ENCODE peak calls at places on chromosomes 16 and 17, in seven cellular contexts. One of them, this sample, is unnamed. For H3K4me1, the result is how much of the 10 kb centered on the place peaks cover.

GRCh38 chr17:19380551-19381284 is 2.4 kb downstream of the MAPK7 start:
- DNase-seq in fibroblast of lung: no peak
- DNase-seq in neuronal stem cell: no peak
- DNase-seq in upper lobe of right lung: peak
- DNase-seq in cardiac muscle cell: no peak
- DNase-seq in OCI-LY7: no peak
- DNase-seq in H9: no peak
- DNase-seq in this sample: no peak

GRCh38 chr16:89200124-89200849 is at the start of gene SLC22A31:
- DNase-seq in fibroblast of lung: no peak
- DNase-seq in neuronal stem cell: no peak
- DNase-seq in upper lobe of right lung: peak
- DNase-seq in cardiac muscle cell: no peak
- DNase-seq in OCI-LY7: no peak
- DNase-seq in H9: peak
- DNase-seq in this sample: peak

GRCh38 chr17:32520737-32521399 is 34.1 kb downstream of the CDK5R1 start:
- DNase-seq in fibroblast of lung: no peak
- DNase-seq in neuronal stem cell: no peak
- DNase-seq in upper lobe of right lung: no peak
- DNase-seq in cardiac muscle cell: no peak
- DNase-seq in OCI-LY7: no peak
- DNase-seq in H9: no peak
- DNase-seq in this sample: no peak

GRCh38 chr17:12982224-12982623 is 35.6 kb downstream of the ELAC2 start:
- DNase-seq in fibroblast of lung: no peak
- DNase-seq in neuronal stem cell: no peak
- DNase-seq in upper lobe of right lung: no peak
- DNase-seq in cardiac muscle cell: no peak
- DNase-seq in OCI-LY7: peak
- DNase-seq in H9: no peak
- DNase-seq in this sample: no peak

GRCh38 chr16:86997058-86997457 is 320.1 kb downstream of the C16orf95 start:
- DNase-seq in fibroblast of lung: no peak
- DNase-seq in neuronal stem cell: no peak
- DNase-seq in upper lobe of right lung: no peak
- DNase-seq in cardiac muscle cell: no peak
- DNase-seq in OCI-LY7: no peak
- DNase-seq in H9: no peak
- DNase-seq in this sample: no peak

GRCh38 chr16:700684-701584 is 4.7 kb downstream of the FBXL16 start:
- DNase-seq in fibroblast of lung: no peak
- DNase-seq in neuronal stem cell: peak
- DNase-seq in upper lobe of right lung: no peak
- DNase-seq in cardiac muscle cell: peak
- DNase-seq in OCI-LY7: no peak
- DNase-seq in H9: peak
- DNase-seq in this sample: no peak

GRCh38 chr16:11423315-11424117 is 78.3 kb downstream of the RMI2 start:
- DNase-seq in fibroblast of lung: no peak
- DNase-seq in neuronal stem cell: no peak
- DNase-seq in upper lobe of right lung: no peak
- DNase-seq in cardiac muscle cell: no peak
- DNase-seq in OCI-LY7: peak
- DNase-seq in H9: no peak
- DNase-seq in this sample: no peak

GRCh38 chr17:81035389-81036127 is 607 bp downstream of the BAIAP2 start:
- DNase-seq in fibroblast of lung: peak
- DNase-seq in neuronal stem cell: no peak
- DNase-seq in upper lobe of right lung: no peak
- DNase-seq in cardiac muscle cell: peak
- DNase-seq in OCI-LY7: no peak
- DNase-seq in H9: no peak
- DNase-seq in this sample: peak

GRCh38 chr17:33039874-33040273 is 48.2 kb downstream of the SPACA3 start:
- DNase-seq in fibroblast of lung: peak
- DNase-seq in neuronal stem cell: no peak
- DNase-seq in upper lobe of right lung: no peak
- DNase-seq in cardiac muscle cell: no peak
- DNase-seq in OCI-LY7: no peak
- DNase-seq in H9: no peak
- DNase-seq in this sample: no peak

GRCh38 chr17:40415390-40415789 is 2.3 kb downstream of the TOP2A start:
- DNase-seq in fibroblast of lung: peak
- DNase-seq in neuronal stem cell: no peak
- DNase-seq in upper lobe of right lung: no peak
- DNase-seq in cardiac muscle cell: peak
- DNase-seq in OCI-LY7: peak
- DNase-seq in H9: no peak
- DNase-seq in this sample: no peak

GRCh38 chr17:68849673-68850260 is 105.4 kb downstream of the ABCA8 start:
- DNase-seq in fibroblast of lung: peak
- DNase-seq in neuronal stem cell: no peak
- DNase-seq in upper lobe of right lung: no peak
- DNase-seq in cardiac muscle cell: no peak
- DNase-seq in OCI-LY7: no peak
- DNase-seq in H9: no peak
- DNase-seq in this sample: no peak

GRCh38 chr16:10950393-10950792 is 6.0 kb downstream of the CLEC16A start:
- DNase-seq in fibroblast of lung: no peak
- DNase-seq in neuronal stem cell: no peak
- DNase-seq in upper lobe of right lung: peak
- DNase-seq in cardiac muscle cell: no peak
- DNase-seq in OCI-LY7: no peak
- DNase-seq in H9: no peak
- DNase-seq in this sample: no peak

GRCh38 chr16:3738541-3738940 is 21.2 kb upstream of the TRAP1 start:
- DNase-seq in fibroblast of lung: no peak
- DNase-seq in neuronal stem cell: no peak
- DNase-seq in upper lobe of right lung: peak
- DNase-seq in cardiac muscle cell: no peak
- DNase-seq in OCI-LY7: no peak
- DNase-seq in H9: no peak
- DNase-seq in this sample: no peak

GRCh38 chr17:74439691-74440567 is 8.0 kb downstream of the GPRC5C start:
- DNase-seq in fibroblast of lung: no peak
- DNase-seq in neuronal stem cell: no peak
- DNase-seq in upper lobe of right lung: no peak
- DNase-seq in cardiac muscle cell: no peak
- DNase-seq in OCI-LY7: no peak
- DNase-seq in H9: no peak
- DNase-seq in this sample: no peak

GRCh38 chr17:78151514-78152008 is 5.4 kb downstream of the C17orf99 start:
- DNase-seq in fibroblast of lung: no peak
- DNase-seq in neuronal stem cell: no peak
- DNase-seq in upper lobe of right lung: no peak
- DNase-seq in cardiac muscle cell: no peak
- DNase-seq in OCI-LY7: no peak
- DNase-seq in H9: peak
- DNase-seq in this sample: no peak

GRCh38 chr17:41907633-41908539 is 10.9 kb downstream of the ACLY start:
- DNase-seq in fibroblast of lung: peak
- DNase-seq in neuronal stem cell: no peak
- DNase-seq in upper lobe of right lung: no peak
- DNase-seq in cardiac muscle cell: no peak
- DNase-seq in OCI-LY7: no peak
- DNase-seq in H9: no peak
- DNase-seq in this sample: no peak

GRCh38 chr16:66427871-66428681 is 981 bp downstream of the BEAN1 start:
- DNase-seq in fibroblast of lung: no peak
- DNase-seq in neuronal stem cell: no peak
- DNase-seq in upper lobe of right lung: no peak
- DNase-seq in cardiac muscle cell: peak
- DNase-seq in OCI-LY7: no peak
- DNase-seq in H9: no peak
- DNase-seq in this sample: no peak

GRCh38 chr16:50227120-50227519 is 39.2 kb upstream of the ADCY7 start:
- DNase-seq in fibroblast of lung: no peak
- DNase-seq in neuronal stem cell: no peak
- DNase-seq in upper lobe of right lung: no peak
- DNase-seq in cardiac muscle cell: no peak
- DNase-seq in OCI-LY7: no peak
- DNase-seq in H9: no peak
- DNase-seq in this sample: no peak
- H3K4me1 ChIP-seq in fibroblast of lung: under half
- H3K4me1 ChIP-seq in neuronal stem cell: under half
- H3K4me1 ChIP-seq in upper lobe of right lung: under half
- H3K4me1 ChIP-seq in cardiac muscle cell: under half
- H3K4me1 ChIP-seq in OCI-LY7: under half
- H3K4me1 ChIP-seq in H9: under half
- H3K4me1 ChIP-seq in this sample: under half

GRCh38 chr17:75465039-75465438 is 8.6 kb downstream of the TMEM94 start:
- DNase-seq in fibroblast of lung: no peak
- DNase-seq in neuronal stem cell: no peak
- DNase-seq in upper lobe of right lung: no peak
- DNase-seq in cardiac muscle cell: no peak
- DNase-seq in OCI-LY7: no peak
- DNase-seq in H9: no peak
- DNase-seq in this sample: no peak

GRCh38 chr17:75468311-75468754 is 11.9 kb downstream of the TMEM94 start:
- DNase-seq in fibroblast of lung: no peak
- DNase-seq in neuronal stem cell: no peak
- DNase-seq in upper lobe of right lung: no peak
- DNase-seq in cardiac muscle cell: no peak
- DNase-seq in OCI-LY7: no peak
- DNase-seq in H9: no peak
- DNase-seq in this sample: no peak

GRCh38 chr17:75471207-75471606 is 14.8 kb downstream of the TMEM94 start:
- DNase-seq in fibroblast of lung: no peak
- DNase-seq in neuronal stem cell: no peak
- DNase-seq in upper lobe of right lung: no peak
- DNase-seq in cardiac muscle cell: no peak
- DNase-seq in OCI-LY7: no peak
- DNase-seq in H9: no peak
- DNase-seq in this sample: no peak

GRCh38 chr17:75472119-75472518 is 15.7 kb downstream of the TMEM94 start:
- DNase-seq in fibroblast of lung: no peak
- DNase-seq in neuronal stem cell: no peak
- DNase-seq in upper lobe of right lung: no peak
- DNase-seq in cardiac muscle cell: no peak
- DNase-seq in OCI-LY7: peak
- DNase-seq in H9: no peak
- DNase-seq in this sample: no peak

GRCh38 chr17:75468779-75469373 is 12.4 kb downstream of the TMEM94 start:
- DNase-seq in fibroblast of lung: no peak
- DNase-seq in neuronal stem cell: no peak
- DNase-seq in upper lobe of right lung: no peak
- DNase-seq in cardiac muscle cell: no peak
- DNase-seq in OCI-LY7: no peak
- DNase-seq in H9: no peak
- DNase-seq in this sample: no peak
- H3K27ac ChIP-seq in fibroblast of lung: no peak
- H3K27ac ChIP-seq in neuronal stem cell: no peak
- H3K27ac ChIP-seq in upper lobe of right lung: no peak
- H3K27ac ChIP-seq in cardiac muscle cell: no peak
- H3K27ac ChIP-seq in OCI-LY7: no peak
- H3K27ac ChIP-seq in H9: no peak
- H3K27ac ChIP-seq in this sample: no peak

GRCh38 chr17:1107777-1108559 is 71.8 kb downstream of the ABR start:
- DNase-seq in fibroblast of lung: no peak
- DNase-seq in neuronal stem cell: no peak
- DNase-seq in upper lobe of right lung: no peak
- DNase-seq in cardiac muscle cell: no peak
- DNase-seq in OCI-LY7: no peak
- DNase-seq in H9: peak
- DNase-seq in this sample: no peak
- H3K4me1 ChIP-seq in fibroblast of lung: under half
- H3K4me1 ChIP-seq in neuronal stem cell: under half
- H3K4me1 ChIP-seq in upper lobe of right lung: under half
- H3K4me1 ChIP-seq in cardiac muscle cell: half or more
- H3K4me1 ChIP-seq in OCI-LY7: under half
- H3K4me1 ChIP-seq in H9: under half
- H3K4me1 ChIP-seq in this sample: half or more

GRCh38 chr16:57585051-57585687 is 42.7 kb downstream of the ADGRG5 start:
- DNase-seq in fibroblast of lung: no peak
- DNase-seq in neuronal stem cell: no peak
- DNase-seq in upper lobe of right lung: no peak
- DNase-seq in cardiac muscle cell: no peak
- DNase-seq in OCI-LY7: no peak
- DNase-seq in H9: no peak
- DNase-seq in this sample: no peak
- H3K27ac ChIP-seq in fibroblast of lung: no peak
- H3K27ac ChIP-seq in neuronal stem cell: no peak
- H3K27ac ChIP-seq in upper lobe of right lung: no peak
- H3K27ac ChIP-seq in cardiac muscle cell: no peak
- H3K27ac ChIP-seq in OCI-LY7: no peak
- H3K27ac ChIP-seq in H9: no peak
- H3K27ac ChIP-seq in this sample: no peak

DNA sequence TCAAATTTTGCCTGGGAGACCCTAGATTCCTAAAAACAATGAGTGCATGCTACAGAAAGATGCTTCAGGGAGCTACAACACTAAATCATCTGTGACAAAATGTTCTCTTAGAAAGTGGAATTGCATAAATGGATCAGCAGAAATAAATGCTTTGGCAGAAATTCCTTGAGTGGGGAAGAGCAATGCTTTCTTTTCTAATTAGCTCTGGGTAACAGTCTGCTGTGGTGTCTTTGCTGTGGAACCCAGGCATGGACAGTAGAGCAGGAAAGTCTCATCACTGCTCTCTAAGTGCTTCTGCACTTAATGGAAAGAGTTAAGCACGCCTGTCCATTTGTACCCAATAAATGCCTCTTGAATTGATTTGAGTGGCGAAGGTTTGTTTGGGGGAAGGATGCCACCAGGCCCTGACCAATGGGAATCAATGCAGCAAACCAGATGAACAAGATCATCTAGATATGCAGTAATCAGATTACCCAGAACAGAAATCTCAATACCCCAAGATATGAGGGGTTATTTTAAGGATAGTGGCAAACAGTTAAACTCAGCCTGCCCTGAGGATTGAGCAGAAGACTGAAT is 13.5 kb downstream of the HLF start:
- DNase-seq in fibroblast of lung: no peak
- DNase-seq in neuronal stem cell: no peak
- DNase-seq in upper lobe of right lung: no peak
- DNase-seq in cardiac muscle cell: no peak
- DNase-seq in OCI-LY7: no peak
- DNase-seq in H9: no peak
- DNase-seq in this sample: no peak
- H3K4me1 ChIP-seq in fibroblast of lung: under half
- H3K4me1 ChIP-seq in neuronal stem cell: under half
- H3K4me1 ChIP-seq in upper lobe of right lung: half or more
- H3K4me1 ChIP-seq in cardiac muscle cell: under half
- H3K4me1 ChIP-seq in OCI-LY7: under half
- H3K4me1 ChIP-seq in H9: under half
- H3K4me1 ChIP-seq in this sample: half or more

DNA sequence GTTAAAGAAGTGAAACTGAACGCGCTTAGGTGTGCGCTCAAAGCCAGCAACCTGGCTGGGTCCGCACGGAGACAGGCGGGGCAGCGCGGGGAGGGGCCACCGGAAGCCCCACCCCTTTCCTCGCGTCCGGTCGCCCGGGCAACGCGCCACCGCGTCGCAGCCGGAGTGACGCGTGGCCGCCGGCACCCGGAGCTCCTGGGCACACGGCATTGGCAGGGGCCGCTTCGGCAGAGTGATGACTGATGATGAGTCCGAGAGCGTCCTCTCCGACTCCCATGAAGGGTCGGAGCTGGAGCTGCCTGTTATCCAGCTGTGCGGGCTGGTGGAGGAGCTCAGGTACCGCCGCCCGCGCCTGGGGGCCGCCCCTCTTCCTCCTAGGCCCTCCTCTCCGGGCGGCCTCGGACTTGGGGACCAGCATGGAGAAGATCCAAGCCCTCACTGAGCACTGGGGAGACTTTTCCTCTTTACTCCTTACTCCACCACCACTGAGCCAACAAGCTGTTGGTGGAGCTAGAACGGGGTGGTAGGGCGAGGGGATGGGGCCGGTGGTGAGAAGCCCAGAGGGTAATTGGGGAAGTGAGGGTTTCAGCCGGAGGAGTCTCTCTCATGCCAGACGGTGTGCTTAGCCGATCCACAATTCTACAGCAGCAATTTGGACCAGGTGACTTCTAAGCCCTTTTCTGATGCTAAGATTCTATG is 44.9 kb downstream of the PRSS54 start:
- DNase-seq in fibroblast of lung: peak
- DNase-seq in neuronal stem cell: peak
- DNase-seq in upper lobe of right lung: peak
- DNase-seq in cardiac muscle cell: peak
- DNase-seq in OCI-LY7: peak
- DNase-seq in H9: peak
- DNase-seq in this sample: peak
- H3K27ac ChIP-seq in fibroblast of lung: peak
- H3K27ac ChIP-seq in neuronal stem cell: no peak
- H3K27ac ChIP-seq in upper lobe of right lung: no peak
- H3K27ac ChIP-seq in cardiac muscle cell: peak
- H3K27ac ChIP-seq in OCI-LY7: no peak
- H3K27ac ChIP-seq in H9: no peak
- H3K27ac ChIP-seq in this sample: peak

This sample was measured in lower lobe of right lung.